ENCODE peak calls at places on chromosome 11, in five cellular contexts. One of them, this sample, is unnamed.
A peak's percentile ranks its signal among the peaks of the same experiment; 100 is the strongest.

GRCh38 chr11:31812392-31813241 is 1.5 kb upstream of the PAX6 start:
- DNase-seq in IMR-90: no peak
- DNase-seq in K562: no peak
- DNase-seq in GM12878: no peak
- DNase-seq in HCT116: no peak
- DNase-seq in this sample: no peak

GRCh38 chr11:128664286-128664685 is 29.6 kb upstream of the FLI1 start:
- DNase-seq in HCT116: no peak
- DNase-seq in IMR-90: no peak
- DNase-seq in K562: no peak
- DNase-seq in GM12878: no peak
- DNase-seq in this sample: no peak

GRCh38 chr11:65128182-65129145 is 5.9 kb downstream of the SYVN1 start:
- DNase-seq in IMR-90: no peak
- DNase-seq in K562: peak; percentile 14
- DNase-seq in GM12878: no peak
- DNase-seq in HCT116: no peak
- DNase-seq in this sample: no peak

GRCh38 chr11:20035701-20036601 is 124.3 kb downstream of the DBX1 start:
- DNase-seq in IMR-90: peak; percentile 99
- DNase-seq in GM12878: no peak
- DNase-seq in K562: no peak
- DNase-seq in HCT116: no peak
- DNase-seq in this sample: peak; percentile 96

GRCh38 chr11:8060146-8060719 is 20.8 kb upstream of the TUB start:
- DNase-seq in HCT116: no peak
- DNase-seq in K562: no peak
- DNase-seq in IMR-90: no peak
- DNase-seq in GM12878: no peak
- DNase-seq in this sample: no peak

GRCh38 chr11:80346660-80347059 is 905.8 kb upstream of the TENM4 start:
- DNase-seq in K562: no peak
- DNase-seq in IMR-90: no peak
- DNase-seq in GM12878: no peak
- DNase-seq in HCT116: no peak
- DNase-seq in this sample: no peak

GRCh38 chr11:108226036-108226435 is 3.2 kb downstream of the ATM start:
- DNase-seq in HCT116: no peak
- DNase-seq in GM12878: no peak
- DNase-seq in K562: no peak
- DNase-seq in IMR-90: no peak
- DNase-seq in this sample: no peak

GRCh38 chr11:80146231-80146630 is 705.4 kb upstream of the TENM4 start:
- DNase-seq in K562: no peak
- DNase-seq in GM12878: no peak
- DNase-seq in HCT116: no peak
- DNase-seq in IMR-90: no peak
- DNase-seq in this sample: no peak

GRCh38 chr11:104663190-104664140 is 234.8 kb downstream of the CASP12 start:
- DNase-seq in K562: no peak
- DNase-seq in HCT116: no peak
- DNase-seq in GM12878: no peak
- DNase-seq in IMR-90: peak; percentile 12
- DNase-seq in this sample: peak; percentile 2

GRCh38 chr11:87895021-87895420 is 280.2 kb downstream of the RAB38 start:
- DNase-seq in IMR-90: no peak
- DNase-seq in GM12878: no peak
- DNase-seq in K562: no peak
- DNase-seq in HCT116: no peak
- DNase-seq in this sample: no peak

GRCh38 chr11:117316197-117316961 is at the start of gene BACE1:
- DNase-seq in GM12878: no peak
- DNase-seq in IMR-90: peak; percentile 80
- DNase-seq in HCT116: peak; percentile 71
- DNase-seq in K562: no peak
- DNase-seq in this sample: peak; percentile 69

GRCh38 chr11:28417601-28418323 is 309.6 kb downstream of the METTL15 start:
- DNase-seq in K562: no peak
- DNase-seq in HCT116: no peak
- DNase-seq in GM12878: no peak
- DNase-seq in IMR-90: peak; percentile 17
- DNase-seq in this sample: no peak

GRCh38 chr11:3021125-3021524 is 29.0 kb upstream of the NAP1L4 start:
- DNase-seq in K562: peak; percentile 62
- DNase-seq in IMR-90: peak; percentile 16
- DNase-seq in GM12878: no peak
- DNase-seq in HCT116: peak; percentile 31
- DNase-seq in this sample: peak; percentile 60

GRCh38 chr11:79663012-79663411 is 222.2 kb upstream of the TENM4 start:
- DNase-seq in K562: no peak
- DNase-seq in HCT116: no peak
- DNase-seq in GM12878: no peak
- DNase-seq in IMR-90: no peak
- DNase-seq in this sample: no peak

GRCh38 chr11:66852466-66853241 is 4.2 kb upstream of the LRFN4 start:
- DNase-seq in IMR-90: no peak
- DNase-seq in HCT116: no peak
- DNase-seq in K562: no peak
- DNase-seq in GM12878: no peak
- DNase-seq in this sample: no peak

GRCh38 chr11:8219257-8220021 is 44.2 kb downstream of the LMO1 start:
- DNase-seq in GM12878: no peak
- DNase-seq in HCT116: peak; percentile 50
- DNase-seq in IMR-90: peak; percentile 55
- DNase-seq in K562: peak; percentile 72
- DNase-seq in this sample: peak; percentile 79

GRCh38 chr11:130815074-130815802 is 101.0 kb downstream of the SNX19 start:
- DNase-seq in K562: no peak
- DNase-seq in GM12878: no peak
- DNase-seq in HCT116: no peak
- DNase-seq in IMR-90: no peak
- DNase-seq in this sample: no peak

GRCh38 chr11:130815921-130816320 is 100.4 kb downstream of the SNX19 start:
- DNase-seq in HCT116: no peak
- DNase-seq in K562: no peak
- DNase-seq in IMR-90: no peak
- DNase-seq in GM12878: no peak
- DNase-seq in this sample: no peak

GRCh38 chr11:130814440-130815073 is 101.7 kb downstream of the SNX19 start:
- DNase-seq in IMR-90: no peak
- DNase-seq in K562: no peak
- DNase-seq in GM12878: no peak
- DNase-seq in HCT116: no peak
- DNase-seq in this sample: no peak

GRCh38 chr11:130813638-130814037 is 102.6 kb downstream of the SNX19 start:
- DNase-seq in HCT116: no peak
- DNase-seq in K562: no peak
- DNase-seq in IMR-90: no peak
- DNase-seq in GM12878: no peak
- DNase-seq in this sample: no peak

GRCh38 chr11:130813196-130813595 is 103.1 kb downstream of the SNX19 start:
- DNase-seq in IMR-90: no peak
- DNase-seq in GM12878: no peak
- DNase-seq in K562: no peak
- DNase-seq in HCT116: no peak
- DNase-seq in this sample: no peak
- TF ChIP-seq CEBPB in IMR-90: no peak
- TF ChIP-seq CEBPB in GM12878: no peak
- TF ChIP-seq CEBPB in K562: no peak
- TF ChIP-seq CEBPB in HCT116: no peak
- TF ChIP-seq CEBPB in this sample: no peak

GRCh38 chr11:126914941-126915340 is 85.6 kb downstream of the KIRREL3 start:
- DNase-seq in GM12878: no peak
- DNase-seq in HCT116: no peak
- DNase-seq in K562: no peak
- DNase-seq in IMR-90: peak; percentile 90
- DNase-seq in this sample: no peak
- TF ChIP-seq CEBPB in GM12878: no peak
- TF ChIP-seq CEBPB in HCT116: no peak
- TF ChIP-seq CEBPB in K562: no peak
- TF ChIP-seq CEBPB in IMR-90: peak; percentile 69
- TF ChIP-seq CEBPB in this sample: no peak

GRCh38 chr11:46342237-46342636 is 5.0 kb upstream of the DGKZ start:
- DNase-seq in IMR-90: no peak
- DNase-seq in HCT116: no peak
- DNase-seq in K562: no peak
- DNase-seq in GM12878: no peak
- DNase-seq in this sample: no peak
- TF ChIP-seq CEBPB in IMR-90: no peak
- TF ChIP-seq CEBPB in HCT116: no peak
- TF ChIP-seq CEBPB in K562: no peak
- TF ChIP-seq CEBPB in GM12878: no peak
- TF ChIP-seq CEBPB in this sample: no peak

DNA sequence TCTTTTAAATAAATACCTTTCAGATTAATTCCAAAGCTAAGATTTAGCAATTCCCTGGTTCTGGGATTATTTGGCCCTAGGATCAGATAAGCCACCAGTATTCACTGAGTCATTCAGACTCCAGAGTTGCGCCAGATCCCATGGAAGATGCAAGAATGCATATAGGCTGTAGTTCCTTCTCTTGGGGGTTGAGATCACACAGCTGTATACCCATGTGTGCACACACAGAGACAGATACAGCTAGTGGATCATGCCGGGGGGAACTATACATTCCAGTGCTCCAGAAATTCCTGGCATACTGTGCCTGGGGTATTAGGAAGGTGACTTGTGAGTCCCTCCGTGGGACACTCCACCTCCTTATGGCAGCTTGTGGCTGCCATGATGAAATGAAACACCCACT is 75.4 kb downstream of the ZBTB16 start:
- DNase-seq in GM12878: no peak
- DNase-seq in IMR-90: peak; percentile 5
- DNase-seq in HCT116: no peak
- DNase-seq in K562: no peak
- DNase-seq in this sample: no peak
- TF ChIP-seq CEBPB in GM12878: no peak
- TF ChIP-seq CEBPB in IMR-90: peak; percentile 22
- TF ChIP-seq CEBPB in HCT116: no peak
- TF ChIP-seq CEBPB in K562: peak; percentile 63
- TF ChIP-seq CEBPB in this sample: no peak

GRCh38 chr11:61964941-61965282 is 2.5 kb downstream of the FTH1 start:
- DNase-seq in IMR-90: no peak
- DNase-seq in HCT116: no peak
- DNase-seq in GM12878: no peak
- DNase-seq in K562: no peak
- DNase-seq in this sample: no peak

GRCh38 chr11:61963282-61964057 is 4.0 kb downstream of the FTH1 start:
- DNase-seq in GM12878: peak; percentile 53
- DNase-seq in K562: no peak
- DNase-seq in IMR-90: peak; percentile 60
- DNase-seq in HCT116: no peak
- DNase-seq in this sample: no peak

GRCh38 chr11:61962213-61963015 is 5.0 kb downstream of the FTH1 start:
- DNase-seq in IMR-90: no peak
- DNase-seq in K562: no peak
- DNase-seq in HCT116: no peak
- DNase-seq in GM12878: no peak
- DNase-seq in this sample: peak; percentile 43

GRCh38 chr11:61961570-61962212 is 5.7 kb downstream of the FTH1 start:
- DNase-seq in HCT116: no peak
- DNase-seq in IMR-90: no peak
- DNase-seq in GM12878: no peak
- DNase-seq in K562: no peak
- DNase-seq in this sample: peak; percentile 72

GRCh38 chr11:61963016-61963281 is 4.5 kb downstream of the FTH1 start:
- DNase-seq in HCT116: no peak
- DNase-seq in K562: peak; percentile 50
- DNase-seq in IMR-90: peak; percentile 54
- DNase-seq in GM12878: no peak
- DNase-seq in this sample: no peak
- TF ChIP-seq CEBPB in HCT116: no peak
- TF ChIP-seq CEBPB in K562: no peak
- TF ChIP-seq CEBPB in IMR-90: no peak
- TF ChIP-seq CEBPB in GM12878: no peak
- TF ChIP-seq CEBPB in this sample: no peak

DNA sequence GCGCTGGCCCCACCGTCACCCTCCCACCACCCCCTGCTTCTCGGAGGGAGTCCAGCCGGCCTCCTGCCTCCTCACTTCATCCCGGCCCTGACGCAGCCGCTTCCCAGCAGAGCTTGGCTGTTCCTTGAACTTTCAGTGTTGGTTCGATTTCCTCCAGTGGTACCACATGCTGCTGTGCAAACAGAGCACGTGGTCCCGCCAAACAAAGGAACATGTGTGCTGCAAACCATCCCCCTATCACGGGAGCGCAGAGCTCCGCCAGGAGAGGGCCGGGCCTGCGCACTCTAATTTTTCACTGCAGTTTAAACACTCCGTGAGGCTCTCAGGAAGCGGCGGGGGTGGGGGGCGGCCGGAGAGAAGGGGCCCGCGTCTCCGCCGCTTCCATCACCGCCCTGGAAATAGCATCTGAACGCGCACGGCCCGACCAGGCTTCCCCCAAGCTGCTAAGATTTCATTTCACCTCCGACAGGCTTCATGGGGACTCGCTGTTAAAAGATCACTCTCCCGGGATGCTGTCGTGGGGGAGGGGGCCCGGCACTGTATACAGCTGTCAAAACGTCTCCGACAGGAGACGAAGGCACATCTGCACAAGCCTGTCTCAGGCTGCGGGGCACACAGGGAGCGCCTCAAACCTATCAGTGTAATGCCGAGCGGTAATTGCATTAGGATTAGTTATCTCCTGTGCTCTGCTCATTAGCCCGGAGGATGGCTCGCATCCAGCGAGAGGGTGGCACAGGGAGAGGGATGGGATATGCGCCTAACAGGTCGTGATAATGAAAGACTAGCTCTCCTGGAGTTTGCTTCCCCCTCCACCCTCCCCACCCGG is 269.9 kb upstream of the SORL1-AS1 start:
- DNase-seq in GM12878: no peak
- DNase-seq in K562: no peak
- DNase-seq in HCT116: no peak
- DNase-seq in IMR-90: peak; percentile 89
- DNase-seq in this sample: no peak
- TF ChIP-seq CEBPB in GM12878: no peak
- TF ChIP-seq CEBPB in K562: no peak
- TF ChIP-seq CEBPB in HCT116: no peak
- TF ChIP-seq CEBPB in IMR-90: no peak
- TF ChIP-seq CEBPB in this sample: no peak

GRCh38 chr11:35259529-35259928 is 120.6 kb downstream of the CD44 start:
- DNase-seq in IMR-90: no peak
- DNase-seq in GM12878: no peak
- DNase-seq in HCT116: no peak
- DNase-seq in K562: no peak
- DNase-seq in this sample: no peak
- TF ChIP-seq CEBPB in IMR-90: no peak
- TF ChIP-seq CEBPB in GM12878: no peak
- TF ChIP-seq CEBPB in HCT116: no peak
- TF ChIP-seq CEBPB in K562: no peak
- TF ChIP-seq CEBPB in this sample: no peak

This sample was measured in A549.